ENCODE peak calls at places on chromosomes 7 and 10, in six cellular contexts. J is tibial artery; X is endodermal cell; F is CD8-positive, alpha-beta T cell; Q is heart right ventricle; B is fibroblast of lung. P is an unnamed sample.

GRCh38 chr10:80168679-80169380 is 36.3 kb downstream of the PLAC9 start:
- DNase-seq in J (peak; percentile 65), X (peak; percentile 77), F (no peak), Q (no peak), B (no peak), P (no peak)

GRCh38 chr7:28410628-28411578 is 1.4 kb upstream of the CREB5 start:
- DNase-seq in J (peak; percentile 78), X (peak; percentile 73), F (no peak), Q (peak; percentile 26), B (peak; percentile 87), P (no peak)

GRCh38 chr7:40507166-40507565 is 372.4 kb downstream of the SUGCT start:
- DNase-seq in J (no peak), X (no peak), F (no peak), Q (no peak), B (peak; percentile 32), P (peak; percentile 4)

GRCh38 chr10:86953747-86954680 is 3.4 kb downstream of the MMRN2 start:
- DNase-seq in J (peak; percentile 94), X (peak; percentile 95), F (no peak), Q (peak; percentile 73), B (peak; percentile 76), P (peak; percentile 87)

GRCh38 chr10:119290301-119291036 is 83.1 kb downstream of the GRK5 start:
- DNase-seq in J (no peak), X (no peak), F (no peak), Q (no peak), B (no peak), P (no peak)

GRCh38 chr10:93722550-93722949 is 20.2 kb upstream of the FRA10AC1 start:
- DNase-seq in J (no peak), X (no peak), F (no peak), Q (no peak), B (no peak), P (no peak)

GRCh38 chr10:78763651-78764395 is 304.9 kb upstream of the ZMIZ1 start:
- DNase-seq in J (peak; percentile 81), X (no peak), F (no peak), Q (no peak), B (peak; percentile 22), P (no peak)

GRCh38 chr7:73909051-73909941 is 48.3 kb downstream of the TMEM270 start:
- DNase-seq in J (no peak), X (no peak), F (no peak), Q (no peak), B (no peak), P (no peak)

GRCh38 chr7:16711730-16712129 is 41.8 kb upstream of the TSPAN13 start:
- DNase-seq in J (no peak), X (no peak), F (no peak), Q (no peak), B (peak; percentile 26), P (no peak)

GRCh38 chr7:137755846-137756685 is 90.7 kb downstream of the DGKI start:
- DNase-seq in J (no peak), X (no peak), F (no peak), Q (no peak), B (no peak), P (no peak)

GRCh38 chr10:58515296-58515956 is 2.8 kb downstream of the BICC1 start:
- DNase-seq in J (no peak), X (no peak), F (no peak), Q (no peak), B (no peak), P (no peak)

GRCh38 chr10:113555245-113555644 is 2.4 kb downstream of the HABP2 start:
- DNase-seq in J (no peak), X (no peak), F (no peak), Q (no peak), B (no peak), P (no peak)

GRCh38 chr7:116021237-116021636 is 9.3 kb downstream of the TFEC start:
- DNase-seq in J (no peak), X (no peak), F (no peak), Q (no peak), B (no peak), P (no peak)

GRCh38 chr10:11988924-11989323 is 53.7 kb downstream of the UPF2 start:
- DNase-seq in J (no peak), X (no peak), F (no peak), Q (no peak), B (no peak), P (no peak)

GRCh38 chr7:152354061-152354460 is 81.7 kb downstream of the KMT2C start:
- DNase-seq in J (no peak), X (no peak), F (no peak), Q (no peak), B (no peak), P (no peak)

GRCh38 chr10:34689053-34689452 is 126.0 kb downstream of the PARD3 start:
- DNase-seq in J (no peak), X (no peak), F (no peak), Q (no peak), B (peak; percentile 73), P (no peak)

GRCh38 chr10:103676851-103677417 is 178.4 kb downstream of the SH3PXD2A start:
- DNase-seq in J (peak; percentile 82), X (no peak), F (no peak), Q (no peak), B (peak; percentile 73), P (no peak)

GRCh38 chr7:475951-476441 is 43.6 kb downstream of the PDGFA start:
- DNase-seq in J (peak; percentile 42), X (no peak), F (no peak), Q (no peak), B (no peak), P (no peak)

GRCh38 chr7:22717760-22718159 is 9.2 kb upstream of the IL6 start:
- DNase-seq in J (no peak), X (no peak), F (no peak), Q (no peak), B (no peak), P (no peak)
- H3K4me1 ChIP-seq in J (peaks cover 33% of the 10 kb centered on the region), X (peaks cover 7% of the 10 kb centered on the region), F (no peaks in the 10 kb centered on the region), Q (peaks cover 31% of the 10 kb centered on the region), B (peaks cover 12% of the 10 kb centered on the region), P (no peaks in the 10 kb centered on the region)

GRCh38 chr10:102595914-102596313 is 48.4 kb upstream of the TRIM8 start:
- DNase-seq in J (no peak), X (peak; percentile 76), F (no peak), Q (no peak), B (no peak), P (no peak)
- H3K4me1 ChIP-seq in J (peaks cover 20% of the 10 kb centered on the region), X (peaks cover 13% of the 10 kb centered on the region), F (no peaks in the 10 kb centered on the region), Q (peaks cover 58% of the 10 kb centered on the region), B (peaks cover 13% of the 10 kb centered on the region), P (peaks cover 2% of the 10 kb centered on the region)

DNA sequence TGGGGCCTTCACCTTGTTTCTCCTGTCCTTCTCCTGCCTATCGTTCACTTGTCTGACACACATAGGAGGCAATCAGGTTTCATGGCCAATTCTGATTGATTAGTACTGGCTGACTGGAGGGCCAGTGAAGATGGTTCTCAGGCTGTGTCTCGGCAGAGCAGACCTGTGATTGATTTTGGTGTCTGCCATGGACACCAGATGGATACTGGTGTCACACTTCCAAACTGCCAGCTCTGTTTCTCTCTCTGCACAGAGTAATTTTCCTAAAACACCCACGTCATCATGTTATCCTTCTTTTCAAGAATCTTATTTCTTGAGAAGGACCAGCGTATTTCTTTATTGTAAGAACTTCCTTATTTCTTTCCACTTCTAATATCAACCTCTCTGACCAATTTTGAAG is 117.1 kb downstream of the ICA1 start:
- DNase-seq in J (no peak), X (no peak), F (no peak), Q (no peak), B (no peak), P (no peak)
- H3K4me1 ChIP-seq in J (no peaks in the 10 kb centered on the region), X (no peaks in the 10 kb centered on the region), F (peaks cover 30% of the 10 kb centered on the region), Q (peaks cover 30% of the 10 kb centered on the region), B (no peaks in the 10 kb centered on the region), P (peaks cover 3% of the 10 kb centered on the region)

DNA sequence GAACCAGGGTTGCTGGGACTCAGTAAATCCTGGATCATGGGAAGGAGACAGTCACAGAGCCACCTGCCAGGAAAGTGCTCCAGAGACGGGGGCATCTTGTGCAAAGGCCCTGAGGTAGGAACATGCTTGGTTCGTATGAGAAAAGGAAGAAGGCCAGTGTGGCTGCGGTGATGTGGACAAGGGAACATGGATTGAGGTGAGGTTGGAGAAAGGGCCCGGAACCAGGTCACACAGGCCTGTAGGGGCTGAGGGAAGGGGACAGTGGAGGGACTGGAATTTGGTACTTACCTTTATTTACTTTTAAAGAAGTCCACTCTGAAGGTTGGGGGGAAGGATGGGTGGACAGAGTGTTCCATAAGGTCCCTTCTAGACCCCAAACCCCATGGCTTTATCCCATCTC is 32.9 kb upstream of the CXCL12 start:
- DNase-seq in J (no peak), X (no peak), F (no peak), Q (no peak), B (no peak), P (no peak)
- H3K4me1 ChIP-seq in J (peaks cover 10% of the 10 kb centered on the region), X (no peaks in the 10 kb centered on the region), F (no peaks in the 10 kb centered on the region), Q (peaks cover 18% of the 10 kb centered on the region), B (no peaks in the 10 kb centered on the region), P (no peaks in the 10 kb centered on the region)

GRCh38 chr7:99829520-99830160 is 1.8 kb downstream of the CYP3A43 start:
- DNase-seq in J (no peak), X (peak; percentile 2), F (no peak), Q (no peak), B (no peak), P (no peak)

GRCh38 chr7:99827040-99827778 is 604 bp upstream of the CYP3A43 start:
- DNase-seq in J (no peak), X (no peak), F (no peak), Q (no peak), B (no peak), P (no peak)

GRCh38 chr7:99825873-99826272 is 1.9 kb upstream of the CYP3A43 start:
- DNase-seq in J (no peak), X (peak; percentile 9), F (no peak), Q (no peak), B (no peak), P (no peak)

GRCh38 chr7:99831595-99831994 is 3.8 kb downstream of the CYP3A43 start:
- DNase-seq in J (no peak), X (peak; percentile 17), F (no peak), Q (no peak), B (no peak), P (no peak)

DNA sequence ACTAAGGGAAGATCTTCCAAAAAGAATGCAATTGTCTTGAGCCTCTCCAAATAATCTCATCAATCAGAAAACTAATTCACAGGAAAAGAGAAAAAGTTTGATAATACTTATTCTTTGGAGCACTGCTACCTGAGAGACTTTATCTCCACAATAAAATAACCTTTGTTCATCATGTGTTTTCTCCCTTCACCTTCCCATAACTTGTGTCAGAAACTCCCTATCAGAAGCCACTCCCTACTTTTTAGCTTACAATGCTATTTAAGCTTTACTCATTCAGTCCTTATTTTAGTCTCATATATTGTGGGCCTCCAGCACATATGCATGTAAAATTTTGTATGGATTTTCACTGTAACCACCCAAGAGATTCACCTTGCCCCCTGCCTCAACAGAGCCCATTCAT is 1.0 kb downstream of the CYP3A43 start:
- DNase-seq in J (no peak), X (peak; percentile 17), F (no peak), Q (no peak), B (no peak), P (no peak)
- H3K4me1 ChIP-seq in J (no peaks in the 10 kb centered on the region), X (peaks cover 32% of the 10 kb centered on the region), F (no peaks in the 10 kb centered on the region), Q (no peaks in the 10 kb centered on the region), B (no peaks in the 10 kb centered on the region), P (no peaks in the 10 kb centered on the region)

P was measured in iPS DF 6.9.